ENCODE peak calls at places on chromosomes 12 and 14, in five cellular contexts. P, L, X, B and A are unnamed samples.
A peak's percentile ranks its signal among the peaks of the same experiment; 100 is the strongest.

GRCh38 chr12:106304001-106304421 is 1.5 kb downstream of the TCP11L2 start:
- DNase-seq in P (peak; percentile 38), L (no peak), X (no peak), B (peak; percentile 16), A (no peak)

GRCh38 chr14:23052671-23053070 is 4.6 kb downstream of the CDH24 start:
- DNase-seq in P (no peak), L (no peak), X (no peak), B (no peak), A (no peak)

GRCh38 chr14:54625158-54625557 is 58.2 kb downstream of the SAMD4A start:
- DNase-seq in P (no peak), L (no peak), X (no peak), B (no peak), A (no peak)

GRCh38 chr14:101185081-101185835 is 281.7 kb upstream of the RTL1 start:
- DNase-seq in P (no peak), L (no peak), X (no peak), B (no peak), A (no peak)

GRCh38 chr14:61025239-61026223 is 44.5 kb downstream of the SLC38A6 start:
- DNase-seq in P (peak; percentile 74), L (peak; percentile 54), X (peak; percentile 40), B (peak; percentile 41), A (peak; percentile 47)

GRCh38 chr12:27076930-27077329 is 5.4 kb downstream of the C12orf71 start:
- DNase-seq in P (no peak), L (no peak), X (no peak), B (no peak), A (no peak)

GRCh38 chr12:79454338-79454777 is 236.4 kb downstream of the PAWR start:
- DNase-seq in P (no peak), L (no peak), X (no peak), B (no peak), A (no peak)

GRCh38 chr12:666766-667308 is 3.6 kb upstream of the NINJ2 start:
- DNase-seq in P (no peak), L (no peak), X (no peak), B (no peak), A (no peak)

GRCh38 chr12:28780096-28780495 is 369.0 kb upstream of the FAR2 start:
- DNase-seq in P (no peak), L (no peak), X (no peak), B (no peak), A (no peak)

GRCh38 chr12:28191690-28192089 is 1.4 kb downstream of the CCDC91 start:
- DNase-seq in P (no peak), L (no peak), X (no peak), B (peak; percentile 5), A (no peak)

GRCh38 chr12:64864319-64864718 is 39.9 kb downstream of the TBC1D30 start:
- DNase-seq in P (no peak), L (no peak), X (no peak), B (no peak), A (no peak)

GRCh38 chr14:91520138-91520537 is 10.0 kb upstream of the PPP4R3A start:
- DNase-seq in P (no peak), L (no peak), X (no peak), B (no peak), A (no peak)

GRCh38 chr14:99624971-99625370 is 20.0 kb upstream of the HHIPL1 start:
- DNase-seq in P (no peak), L (no peak), X (no peak), B (no peak), A (no peak)

GRCh38 chr14:100215330-100215885 is 23.5 kb upstream of the YY1 start:
- DNase-seq in P (no peak), L (no peak), X (no peak), B (no peak), A (no peak)

GRCh38 chr14:90429236-90429635 is 32.4 kb downstream of the CALM1 start:
- DNase-seq in P (no peak), L (no peak), X (no peak), B (no peak), A (no peak)

GRCh38 chr12:98575013-98575412 is 18.5 kb upstream of the SLC25A3 start:
- DNase-seq in P (no peak), L (no peak), X (no peak), B (no peak), A (no peak)

GRCh38 chr12:123032736-123033391 is 52.4 kb downstream of the ARL6IP4 start:
- DNase-seq in P (no peak), L (no peak), X (peak; percentile 13), B (no peak), A (no peak)

GRCh38 chr12:87136330-87136976 is 880.3 kb upstream of the MGAT4C start:
- DNase-seq in P (no peak), L (no peak), X (no peak), B (no peak), A (no peak)

GRCh38 chr14:90785474-90785873 is 30.8 kb downstream of the TTC7B start:
- DNase-seq in P (no peak), L (no peak), X (peak; percentile 79), B (no peak), A (peak; percentile 33)

GRCh38 chr12:5014269-5014668 is 29.4 kb upstream of the KCNA5 start:
- DNase-seq in P (no peak), L (no peak), X (no peak), B (no peak), A (no peak)

GRCh38 chr12:2498961-2499500 is 295.7 kb upstream of the FKBP4 start:
- DNase-seq in P (peak; percentile 54), L (no peak), X (no peak), B (no peak), A (no peak)

GRCh38 chr12:109734219-109735000 is 20.8 kb downstream of the FAM222A start:
- DNase-seq in P (peak; percentile 55), L (peak; percentile 68), X (no peak), B (no peak), A (peak; percentile 62)

GRCh38 chr12:120800665-120801064 is 75.0 kb downstream of the ACADS start:
- DNase-seq in P (no peak), L (no peak), X (no peak), B (no peak), A (no peak)

GRCh38 chr12:132257206-132257954 is 72.0 kb downstream of the GALNT9 start:
- DNase-seq in P (no peak), L (no peak), X (peak; percentile 2), B (no peak), A (no peak)

GRCh38 chr12:121996945-121997612 is 24.6 kb upstream of the BCL7A start:
- DNase-seq in P (no peak), L (no peak), X (no peak), B (no peak), A (no peak)

GRCh38 chr14:78022059-78022458 is 148.1 kb upstream of the NRXN3 start:
- DNase-seq in P (peak; percentile 75), L (peak; percentile 85), X (peak; percentile 46), B (no peak), A (peak; percentile 89)

GRCh38 chr12:122491991-122492390 is 8.7 kb downstream of the ZCCHC8 start:
- DNase-seq in P (no peak), L (no peak), X (no peak), B (no peak), A (no peak)

GRCh38 chr12:27163048-27163715 is 80.8 kb upstream of the C12orf71 start:
- DNase-seq in P (no peak), L (no peak), X (no peak), B (no peak), A (peak; percentile 16)

GRCh38 chr14:101130861-101131260 is 227.3 kb upstream of the RTL1 start:
- DNase-seq in P (no peak), L (no peak), X (no peak), B (no peak), A (no peak)